ENCODE peak calls at places on chromosomes 13 and 19, in five cellular contexts. I, L, T, D and C are unnamed samples.

GRCh38 chr13:24997367-24997967 is 98.5 kb upstream of the PABPC3 start:
- DNase-seq in L (peak; percentile 28), I (peak; percentile 52), D (peak; percentile 29), T (no peak), C (no peak)

GRCh38 chr19:35153701-35154534 is 617 bp upstream of the FXYD5 start:
- DNase-seq in I (peak; percentile 75), L (peak; percentile 33), D (peak; percentile 44), T (no peak), C (no peak)

GRCh38 chr13:50127726-50128291 is 112.6 kb downstream of the KCNRG start:
- DNase-seq in I (no peak), T (no peak), D (no peak), L (no peak), C (no peak)

GRCh38 chr19:20365146-20365545 is 198.1 kb downstream of the ZNF486 start:
- DNase-seq in D (no peak), T (no peak), I (no peak), L (no peak), C (no peak)

GRCh38 chr13:46142692-46143238 is 37.9 kb upstream of the CPB2 start:
- DNase-seq in T (no peak), I (no peak), D (no peak), L (no peak), C (no peak)

GRCh38 chr19:13908674-13909073 is 2.7 kb downstream of the CC2D1A start:
- DNase-seq in I (no peak), D (no peak), L (no peak), T (no peak), C (no peak)

GRCh38 chr13:33179463-33179862 is 106.1 kb downstream of the STARD13 start:
- DNase-seq in D (no peak), T (no peak), I (no peak), L (no peak), C (no peak)

GRCh38 chr19:53894736-53895135 is 12.7 kb downstream of the PRKCG start:
- DNase-seq in L (no peak), T (no peak), I (no peak), D (no peak), C (no peak)

GRCh38 chr13:21683034-21683733 is 12.3 kb downstream of the FGF9 start:
- DNase-seq in I (peak; percentile 92), L (peak; percentile 77), D (no peak), T (no peak), C (no peak)

GRCh38 chr13:24654741-24655140 is 25.5 kb upstream of the ATP12A start:
- DNase-seq in T (no peak), L (peak; percentile 92), D (no peak), I (peak; percentile 60), C (no peak)

GRCh38 chr19:30664358-30665058 is 292.3 kb downstream of the ZNF536 start:
- DNase-seq in L (peak; percentile 42), I (peak; percentile 57), T (peak; percentile 68), D (peak; percentile 37), C (no peak)

GRCh38 chr19:10408511-10409291 is 5.4 kb upstream of the CDC37 start:
- DNase-seq in D (no peak), T (peak; percentile 45), I (peak; percentile 37), L (no peak), C (no peak)

GRCh38 chr19:4069331-4069959 is 2.7 kb upstream of the ZBTB7A start:
- DNase-seq in T (no peak), D (no peak), L (no peak), I (no peak), C (no peak)

GRCh38 chr13:43865892-43866291 is 13.6 kb downstream of the CCDC122 start:
- DNase-seq in L (peak; percentile 74), T (no peak), D (no peak), I (peak; percentile 81), C (no peak)

GRCh38 chr19:46715620-46716012 is 1.3 kb downstream of the PRKD2 start:
- DNase-seq in L (no peak), T (no peak), D (no peak), I (no peak), C (no peak)

GRCh38 chr19:30064776-30065494 is 122.9 kb downstream of the URI1 start:
- DNase-seq in D (no peak), T (no peak), L (no peak), I (no peak), C (no peak)

GRCh38 chr13:96422002-96422401 is 332.1 kb downstream of the HS6ST3 start:
- DNase-seq in T (no peak), L (no peak), I (no peak), D (no peak), C (no peak)

GRCh38 chr19:17311455-17312248 is 2.3 kb downstream of the DDA1 start:
- DNase-seq in I (peak; percentile 85), T (no peak), L (peak; percentile 57), D (no peak), C (no peak)